ENCODE peak calls at places on chromosomes 16 and 17, in ten cellular contexts. Y is CD8-positive, alpha-beta T cell; X is HepG2; O is GM12865; K is pancreas; Q is Panc1; J is A549; S is Peyer's patch; W is fibroblast of pulmonary artery; V is neural progenitor cell. R is an unnamed sample.

GRCh38 chr17:31251618-31252328 is 45.3 kb downstream of the OMG start:
- DNase-seq in W (no peak), V (no peak), Q (no peak), X (peak), K (no peak), Y (no peak), O (peak), J (no peak), S (no peak), R (no peak)

GRCh38 chr17:42389902-42390301 is 1.7 kb upstream of the STAT3 start:
- DNase-seq in J (no peak), S (no peak), V (no peak), O (no peak), Y (no peak), K (no peak), Q (no peak), X (no peak), W (no peak), R (no peak)

GRCh38 chr17:2709173-2709661 is 2.3 kb downstream of the CLUH start:
- DNase-seq in Q (no peak), Y (no peak), S (peak), W (no peak), J (peak), X (no peak), O (peak), V (no peak), K (peak), R (no peak)

GRCh38 chr16:81593481-81593880 is 148.9 kb downstream of the CMIP start:
- DNase-seq in K (no peak), W (no peak), X (no peak), S (no peak), Y (no peak), J (no peak), Q (no peak), O (no peak), V (no peak), R (no peak)

GRCh38 chr16:50836121-50836541 is 94.2 kb downstream of the CYLD start:
- DNase-seq in O (no peak), X (no peak), K (no peak), Q (no peak), W (peak), V (no peak), J (no peak), Y (no peak), S (no peak), R (no peak)

GRCh38 chr17:31674717-31675349 is 184.2 kb downstream of the COPRS start:
- DNase-seq in X (no peak), J (no peak), K (no peak), V (no peak), W (no peak), Y (no peak), O (no peak), Q (no peak), S (no peak), R (no peak)

GRCh38 chr16:17803625-17804410 is 333.1 kb upstream of the XYLT1 start:
- DNase-seq in Y (no peak), S (no peak), W (peak), X (no peak), V (no peak), J (peak), O (no peak), Q (no peak), K (no peak), R (no peak)

GRCh38 chr17:49218941-49219913 is 8.7 kb downstream of the ABI3 start:
- DNase-seq in K (peak), Q (no peak), X (no peak), V (no peak), W (no peak), J (no peak), S (no peak), Y (peak), O (peak), R (peak)

GRCh38 chr17:45155483-45155882 is 6.2 kb upstream of the HEXIM2 start:
- DNase-seq in W (no peak), X (no peak), J (no peak), K (no peak), Y (no peak), O (no peak), S (no peak), V (no peak), Q (no peak), R (no peak)

GRCh38 chr17:65385726-65386125 is 175.7 kb downstream of the AXIN2 start:
- DNase-seq in O (no peak), Y (no peak), W (no peak), S (no peak), J (no peak), V (no peak), K (no peak), X (no peak), Q (no peak), R (no peak)

GRCh38 chr17:75096082-75096625 is 8.4 kb downstream of the SLC16A5 start:
- DNase-seq in J (peak), K (peak), Y (no peak), V (no peak), S (peak), X (peak), O (no peak), Q (peak), W (peak), R (no peak)

GRCh38 chr17:40646791-40647548 is 648 bp downstream of the SMARCE1 start:
- DNase-seq in Y (no peak), V (peak), W (peak), J (no peak), S (no peak), K (no peak), X (peak), O (peak), Q (no peak), R (no peak)

GRCh38 chr16:71845639-71846431 is at the start of gene ATXN1L:
- DNase-seq in X (peak), Y (peak), Q (peak), K (peak), S (peak), W (peak), V (peak), O (peak), J (peak), R (peak)

GRCh38 chr16:52963471-52963870 is 89.2 kb downstream of the CHD9NB start:
- DNase-seq in J (no peak), Q (no peak), W (no peak), O (no peak), Y (no peak), V (peak), X (no peak), K (no peak), S (no peak), R (no peak)

GRCh38 chr17:17693955-17694228 is 12.6 kb downstream of the RAI1 start:
- DNase-seq in J (no peak), S (no peak), X (no peak), O (no peak), K (no peak), Y (no peak), W (no peak), Q (no peak), V (peak), R (no peak)

GRCh38 chr17:74305865-74306654 is 20.0 kb upstream of the KIF19 start:
- DNase-seq in O (no peak), V (peak), Q (no peak), W (no peak), Y (no peak), X (no peak), J (peak), K (no peak), S (no peak), R (no peak)

GRCh38 chr17:20257008-20257407 is 210.3 kb downstream of the LGALS9B start:
- DNase-seq in O (no peak), X (no peak), K (no peak), V (no peak), Y (no peak), W (no peak), Q (no peak), S (no peak), J (no peak), R (no peak)

GRCh38 chr17:31321481-31321880 is at the start of gene EVI2A:
- DNase-seq in O (peak), K (no peak), W (peak), J (no peak), S (no peak), X (no peak), Q (no peak), Y (peak), V (peak), R (peak)

GRCh38 chr17:66432996-66433556 is 130.7 kb downstream of the PRKCA start:
- DNase-seq in Q (no peak), K (no peak), Y (no peak), X (no peak), W (peak), V (no peak), O (no peak), J (no peak), S (no peak), R (no peak)

GRCh38 chr17:1553354-1554266 is 9.0 kb downstream of the PITPNA start:
- DNase-seq in W (no peak), X (no peak), Q (no peak), Y (no peak), V (no peak), K (no peak), S (no peak), O (no peak), J (no peak), R (no peak)

GRCh38 chr17:45386180-45386579 is 46.5 kb downstream of the ARHGAP27 start:
- DNase-seq in Y (no peak), Q (no peak), X (no peak), K (no peak), J (no peak), S (no peak), W (no peak), V (no peak), O (no peak), R (no peak)

GRCh38 chr17:75455896-75456416 is 479 bp upstream of the TMEM94 start:
- DNase-seq in W (no peak), S (no peak), J (no peak), O (no peak), Y (no peak), Q (no peak), X (no peak), V (no peak), K (no peak), R (no peak)

GRCh38 chr17:50458290-50458689 is 10.4 kb downstream of the CHAD start:
- DNase-seq in K (no peak), X (no peak), Q (no peak), W (no peak), J (no peak), O (no peak), V (no peak), S (no peak), Y (no peak), R (no peak)

GRCh38 chr16:65908568-65908967 is 457.9 kb upstream of the CDH5 start:
- DNase-seq in J (no peak), V (peak), Q (no peak), K (no peak), Y (no peak), S (no peak), O (no peak), X (no peak), W (no peak), R (no peak)

GRCh38 chr17:27533874-27534815 is 77.9 kb downstream of the KSR1 start:
- DNase-seq in O (no peak), Q (no peak), S (no peak), Y (no peak), V (peak), J (peak), K (no peak), W (peak), X (no peak), R (no peak)

GRCh38 chr17:34503804-34504203 is 75.6 kb upstream of the TMEM132E start:
- DNase-seq in V (peak), Q (no peak), K (no peak), O (peak), X (no peak), S (no peak), W (peak), J (no peak), Y (no peak), R (no peak)

GRCh38 chr17:34885076-34885475 is 76.2 kb downstream of the CCT6B start:
- DNase-seq in Q (no peak), S (no peak), O (no peak), W (no peak), K (no peak), V (no peak), J (no peak), X (no peak), Y (no peak), R (no peak)

GRCh38 chr17:80415626-80416042 is 667 bp downstream of the ENDOV start:
- DNase-seq in O (no peak), X (no peak), J (no peak), Y (no peak), V (no peak), K (no peak), S (no peak), W (no peak), Q (no peak), R (no peak)

GRCh38 chr17:80416260-80416939 is 1.4 kb downstream of the ENDOV start:
- DNase-seq in K (no peak), Y (no peak), W (no peak), Q (no peak), O (no peak), X (no peak), V (no peak), S (no peak), J (no peak), R (no peak)

GRCh38 chr17:80413771-80414507 is 1.0 kb upstream of the ENDOV start:
- DNase-seq in S (no peak), Y (no peak), X (no peak), W (no peak), V (no peak), O (no peak), J (no peak), K (no peak), Q (no peak), R (no peak)

GRCh38 chr17:80414803-80415625 is at the start of gene ENDOV:
- DNase-seq in Q (peak), S (peak), Y (peak), W (peak), V (peak), X (peak), O (peak), K (peak), J (peak), R (peak)

DNA sequence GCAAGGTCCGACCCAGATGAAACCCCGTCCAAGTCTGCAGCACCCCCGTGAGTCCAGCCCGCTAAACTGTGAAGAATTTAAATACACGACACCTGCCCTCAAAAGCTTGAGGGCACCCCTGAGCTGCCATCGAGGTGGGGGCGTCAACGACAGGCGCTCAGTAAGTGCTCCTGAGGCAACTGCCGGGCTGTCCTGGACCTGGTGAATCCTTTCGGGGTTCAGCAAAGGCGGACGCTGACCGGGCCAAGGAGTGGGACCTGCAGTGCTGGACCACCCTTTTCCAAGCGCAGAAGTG is 512 bp upstream of the ENDOV start:
- DNase-seq in W (peak), Y (no peak), K (no peak), X (peak), O (no peak), V (no peak), Q (no peak), S (peak), J (peak), R (no peak)
- TF ChIP-seq CTCF in W (no peak), Y (no peak), K (no peak), X (peak), O (no peak), V (no peak), Q (no peak), S (no peak), J (no peak), R (no peak)

DNA sequence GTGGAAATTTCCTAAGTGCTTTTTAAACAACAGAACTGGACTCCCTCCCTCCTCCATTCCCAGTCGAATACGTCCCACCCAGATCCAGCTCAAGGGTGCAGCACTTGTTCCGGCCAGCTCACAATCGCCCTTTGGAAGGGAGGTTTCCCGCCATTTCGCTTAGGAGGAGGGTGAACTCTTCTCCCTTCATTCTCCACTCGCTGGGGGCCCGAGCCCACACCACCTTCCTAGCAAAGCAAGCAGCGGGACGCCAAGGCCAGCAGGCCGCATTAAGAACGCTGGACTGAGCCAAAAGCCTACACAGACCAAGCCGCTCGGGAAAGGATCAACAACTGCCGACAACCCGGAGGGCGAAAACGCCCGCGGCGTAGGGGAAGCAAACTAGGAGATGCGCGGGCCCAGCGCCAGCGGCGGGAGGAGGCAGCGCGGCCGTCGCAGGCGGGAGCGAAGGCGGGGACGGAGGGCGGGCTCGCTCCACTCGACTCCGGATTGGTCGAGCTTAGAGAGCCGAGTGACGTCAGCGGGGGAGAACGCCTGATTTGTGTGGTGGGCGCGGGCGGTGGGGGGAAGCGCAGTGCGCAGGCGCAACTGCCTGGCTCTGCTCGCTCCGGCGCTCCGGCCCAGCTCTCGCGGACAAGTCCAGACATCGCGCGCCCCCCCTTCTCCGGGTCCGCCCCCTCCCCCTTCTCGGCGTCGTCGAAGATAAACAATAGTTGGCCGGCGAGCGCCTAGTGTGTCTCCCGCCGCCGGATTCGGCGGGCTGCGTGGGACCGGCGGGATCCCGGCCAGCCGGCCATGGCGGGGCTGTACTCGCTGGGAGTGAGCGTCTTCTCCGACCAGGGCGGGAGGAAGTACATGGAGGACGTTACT is at the start of gene PPM1D:
- DNase-seq in W (peak), V (peak), S (peak), O (peak), K (peak), Y (peak), Q (peak), X (peak), J (peak), R (peak)
- TF ChIP-seq CTCF in W (no peak), V (no peak), S (peak), O (no peak), K (no peak), Y (no peak), Q (no peak), X (peak), J (no peak), R (no peak)

DNA sequence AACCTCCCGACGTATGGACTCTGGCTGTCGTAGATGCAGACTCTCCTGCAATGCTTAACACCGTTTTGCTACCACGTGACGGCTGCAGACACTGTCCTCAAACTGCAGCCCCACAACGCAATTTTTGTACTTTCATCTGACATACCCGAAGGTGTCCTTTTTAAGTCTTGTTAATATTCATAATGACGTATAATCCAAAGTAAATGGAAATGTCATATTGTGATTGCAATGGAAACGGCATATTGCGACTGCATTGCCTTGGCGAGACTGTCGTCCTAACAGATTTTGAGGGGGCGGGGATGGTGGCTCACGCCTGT is 79.3 kb upstream of the TBC1D3K start:
- DNase-seq in Q (no peak), S (no peak), J (no peak), K (no peak), Y (no peak), X (no peak), O (no peak), W (no peak), V (no peak), R (no peak)
- TF ChIP-seq CTCF in Q (no peak), S (no peak), J (no peak), K (no peak), Y (peak), X (no peak), O (no peak), W (no peak), V (no peak), R (peak)

GRCh38 chr16:67235816-67236547 is 9.1 kb downstream of the TMEM208 start:
- DNase-seq in V (no peak), Y (no peak), X (no peak), K (no peak), O (no peak), S (no peak), J (no peak), W (no peak), Q (no peak), R (no peak)
- TF ChIP-seq CTCF in V (no peak), Y (no peak), X (no peak), K (no peak), O (no peak), S (no peak), J (no peak), W (no peak), Q (no peak), R (no peak)

DNA sequence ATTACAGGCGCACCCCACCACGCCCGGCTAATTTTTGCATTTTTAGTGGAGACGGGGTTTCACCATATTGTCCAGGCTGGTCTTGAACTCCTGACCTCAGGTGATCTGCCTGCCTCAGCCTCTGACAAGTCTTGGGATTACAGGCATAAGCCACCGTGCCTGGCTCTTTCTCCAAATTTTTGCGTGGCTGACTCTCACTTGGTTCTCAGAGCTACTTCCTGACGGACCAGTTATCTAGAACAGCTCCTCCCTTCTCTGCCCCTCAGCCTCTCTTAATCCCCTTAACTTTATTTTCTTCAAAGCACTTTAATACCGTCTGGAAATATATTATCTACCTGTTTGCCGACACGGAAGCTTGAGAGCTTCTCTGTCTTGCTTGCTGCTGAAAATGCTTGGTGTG is 4.2 kb downstream of the YPEL2 start:
- DNase-seq in K (no peak), W (no peak), X (no peak), J (no peak), S (no peak), V (no peak), Q (no peak), O (no peak), Y (no peak), R (no peak)
- TF ChIP-seq CTCF in K (no peak), W (no peak), X (no peak), J (no peak), S (no peak), V (no peak), Q (no peak), O (no peak), Y (no peak), R (no peak)

DNA sequence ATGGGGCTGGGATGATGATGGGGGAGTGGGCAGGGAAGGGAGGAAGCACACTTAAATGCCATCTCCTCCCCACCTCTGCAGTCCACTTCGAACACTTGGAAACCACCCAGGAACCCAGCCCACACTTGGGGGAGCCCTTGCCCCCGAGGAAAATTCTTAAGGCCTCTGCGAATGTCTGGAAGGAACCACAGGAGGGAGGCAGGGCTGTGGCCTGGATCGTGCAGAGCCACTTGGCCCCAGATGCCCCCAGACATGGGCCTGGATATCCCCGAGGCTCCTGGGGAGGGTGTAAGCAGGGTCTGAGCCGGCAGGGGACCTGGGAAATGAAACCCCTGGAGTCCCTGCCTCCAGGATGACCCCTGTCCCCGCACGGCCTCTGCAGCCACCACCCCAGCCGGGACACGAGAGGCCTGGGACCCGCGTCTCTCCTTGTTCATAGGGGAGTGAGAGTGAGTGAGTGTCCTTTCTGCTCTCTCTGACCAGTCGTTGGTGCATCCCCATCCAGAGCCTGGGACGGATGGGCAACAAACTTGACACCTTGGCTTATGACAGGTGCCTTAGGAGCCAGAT is 11.8 kb upstream of the MTSS2 start:
- DNase-seq in J (no peak), S (no peak), Q (no peak), W (no peak), Y (no peak), O (no peak), V (no peak), X (no peak), K (no peak), R (no peak)
- TF ChIP-seq CTCF in J (no peak), S (no peak), Q (no peak), W (no peak), Y (no peak), O (no peak), V (no peak), X (no peak), K (no peak), R (no peak)

GRCh38 chr16:11232852-11233726 is 22.9 kb downstream of the SOCS1 start:
- DNase-seq in J (no peak), Y (peak), K (no peak), Q (no peak), O (peak), W (no peak), V (no peak), X (no peak), S (peak), R (peak)
- TF ChIP-seq CTCF in J (no peak), Y (no peak), K (no peak), Q (no peak), O (no peak), W (no peak), V (no peak), X (no peak), S (no peak), R (no peak)

GRCh38 chr16:83200005-83200779 is 573.4 kb downstream of the CDH13 start:
- DNase-seq in V (peak), Y (no peak), Q (no peak), X (no peak), S (no peak), J (peak), O (peak), K (no peak), W (peak), R (no peak)
- TF ChIP-seq CTCF in V (peak), Y (no peak), Q (peak), X (peak), S (no peak), J (no peak), O (peak), K (no peak), W (peak), R (no peak)

R was measured in natural killer cell.